ENCODE peak calls at places on chromosomes 12 and 14, in four cellular contexts. T is AG09309, D is mesothelial cell of epicardium, X is right lobe of liver. Q is an unnamed sample.

GRCh38 chr14:87111141-87111540 is 881.8 kb downstream of the GALC start:
- DNase-seq in D (no peak), X (no peak), T (no peak), Q (no peak)

GRCh38 chr12:96907681-96908163 is 665 bp downstream of the NEDD1 start:
- DNase-seq in X (no peak), T (no peak), D (no peak), Q (no peak)

GRCh38 chr14:92160619-92161018 is 38.9 kb downstream of the CPSF2 start:
- DNase-seq in D (no peak), T (peak), X (no peak), Q (no peak)

GRCh38 chr12:49675137-49675536 is 32.1 kb downstream of the FMNL3 start:
- DNase-seq in T (no peak), D (no peak), X (no peak), Q (no peak)

GRCh38 chr12:122423258-122424165 is 1.0 kb upstream of the CLIP1 start:
- DNase-seq in X (no peak), D (no peak), T (no peak), Q (no peak)

GRCh38 chr12:47770086-47770726 is 2.8 kb upstream of the SLC48A1 start:
- DNase-seq in X (no peak), T (no peak), D (no peak), Q (no peak)

GRCh38 chr14:101119830-101120571 is 216.5 kb upstream of the RTL1 start:
- DNase-seq in T (no peak), X (no peak), D (no peak), Q (no peak)

GRCh38 chr12:60257063-60257462 is 661.2 kb downstream of the SLC16A7 start:
- DNase-seq in X (no peak), T (peak), D (no peak), Q (no peak)

GRCh38 chr12:2052861-2053674 is at the start of gene CACNA1C:
- DNase-seq in X (no peak), D (peak), T (no peak), Q (no peak)

DNA sequence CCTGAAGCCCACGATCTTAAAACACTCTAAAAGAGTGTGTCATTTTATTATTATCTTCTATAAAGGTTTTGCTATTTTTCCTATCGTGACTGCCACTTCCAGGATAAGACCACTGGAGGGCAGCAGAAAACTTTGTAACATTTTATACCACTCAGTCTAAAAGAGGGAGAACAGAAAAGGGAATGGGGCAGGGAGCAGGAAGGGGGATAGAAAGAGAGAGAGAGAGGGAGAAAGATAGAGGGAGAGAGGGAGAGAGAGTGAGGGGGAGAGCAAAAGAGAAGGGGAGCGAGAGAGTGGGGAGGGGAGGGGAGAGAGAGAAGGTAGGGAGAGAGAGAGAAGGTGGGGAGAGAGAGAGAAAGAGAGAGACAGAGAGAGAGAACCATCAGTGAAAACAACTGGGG is 2.0 kb upstream of the ART4 start:
- DNase-seq in T (no peak), D (no peak), X (no peak), Q (no peak)
- TF ChIP-seq CTCF in T (peak), D (peak), X (peak), Q (peak)

DNA sequence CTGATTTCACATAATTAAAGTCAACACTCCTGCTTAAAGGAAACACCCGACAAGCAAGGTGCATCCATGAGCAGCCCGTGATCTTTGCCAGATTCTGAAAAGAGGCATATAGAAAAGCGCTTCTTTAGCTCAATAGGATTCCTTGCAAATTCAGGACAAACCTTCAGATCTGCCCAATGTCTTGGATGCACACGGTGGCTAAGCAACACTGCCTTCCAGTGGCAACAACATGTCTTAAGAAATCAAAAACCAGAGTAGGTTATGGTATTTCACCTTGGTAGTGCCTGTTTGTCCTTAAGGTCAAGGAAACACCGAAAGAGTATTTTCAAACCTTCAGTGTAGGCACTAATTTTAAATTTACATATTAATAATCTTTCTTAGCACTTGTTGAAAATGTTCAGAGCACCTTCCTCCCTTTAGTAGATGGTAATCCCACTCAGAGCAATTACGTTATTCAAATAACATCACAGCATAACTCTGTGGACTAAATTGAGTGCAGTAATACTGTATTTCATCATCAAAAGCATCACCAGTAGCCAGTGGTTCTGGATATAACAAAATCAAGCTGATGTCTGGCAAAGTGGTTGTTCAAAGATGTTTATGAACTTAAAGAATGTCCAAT is 58.0 kb upstream of the CDKN3 start:
- DNase-seq in D (no peak), T (peak), X (no peak), Q (no peak)
- TF ChIP-seq CTCF in D (peak), T (peak), X (peak), Q (peak)

DNA sequence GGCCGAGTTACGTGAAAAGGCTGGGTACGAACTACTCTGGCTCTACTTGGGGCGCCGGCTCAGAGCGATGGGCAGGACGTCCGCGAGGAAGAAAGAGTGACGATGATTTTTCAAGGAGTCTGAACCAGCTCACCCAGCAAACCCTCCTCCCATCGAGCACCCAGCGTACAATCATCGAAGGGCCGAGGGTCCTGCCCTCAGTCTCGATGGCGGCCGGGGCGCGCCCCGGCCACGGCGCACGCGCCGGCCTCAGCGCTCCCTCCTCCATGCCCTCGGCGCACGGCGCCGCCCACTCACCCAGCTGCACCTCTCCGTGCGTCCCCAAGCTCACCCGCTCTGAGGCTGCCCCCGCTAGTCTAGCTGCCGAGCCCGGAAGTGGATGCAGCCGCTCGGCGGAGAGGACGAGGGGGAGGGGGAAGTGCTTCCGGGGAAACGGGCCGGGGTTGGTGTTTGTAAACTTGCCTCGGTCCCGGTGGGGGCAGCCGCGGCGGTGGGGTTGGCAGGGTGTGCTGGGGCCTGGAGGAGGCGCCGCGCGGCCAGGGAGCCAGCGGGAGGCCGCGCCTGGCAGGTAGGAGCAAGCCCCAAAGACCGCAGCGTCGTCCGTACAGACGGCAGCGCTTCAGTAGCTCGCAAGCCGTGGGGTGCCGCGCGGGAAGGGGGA is at the start of the genes CSAD and ZNF740:
- DNase-seq in D (peak), X (peak), T (peak), Q (peak)
- TF ChIP-seq CTCF in D (no peak), X (no peak), T (no peak), Q (no peak)

GRCh38 chr12:108516511-108517275 is 1.6 kb downstream of the FICD start:
- DNase-seq in D (no peak), X (no peak), T (no peak), Q (no peak)
- TF ChIP-seq CTCF in D (no peak), X (no peak), T (no peak), Q (peak)

GRCh38 chr14:22151091-22151490 is 437.9 kb downstream of the DAD1 start:
- DNase-seq in T (no peak), D (no peak), X (no peak), Q (no peak)

GRCh38 chr14:22152901-22153300 is 436.1 kb downstream of the DAD1 start:
- DNase-seq in D (no peak), T (no peak), X (no peak), Q (no peak)

GRCh38 chr14:22143360-22143759 is 445.7 kb downstream of the DAD1 start:
- DNase-seq in D (no peak), X (no peak), T (no peak), Q (no peak)

GRCh38 chr14:22152161-22152870 is 436.7 kb downstream of the DAD1 start:
- DNase-seq in D (no peak), X (no peak), T (no peak), Q (no peak)

DNA sequence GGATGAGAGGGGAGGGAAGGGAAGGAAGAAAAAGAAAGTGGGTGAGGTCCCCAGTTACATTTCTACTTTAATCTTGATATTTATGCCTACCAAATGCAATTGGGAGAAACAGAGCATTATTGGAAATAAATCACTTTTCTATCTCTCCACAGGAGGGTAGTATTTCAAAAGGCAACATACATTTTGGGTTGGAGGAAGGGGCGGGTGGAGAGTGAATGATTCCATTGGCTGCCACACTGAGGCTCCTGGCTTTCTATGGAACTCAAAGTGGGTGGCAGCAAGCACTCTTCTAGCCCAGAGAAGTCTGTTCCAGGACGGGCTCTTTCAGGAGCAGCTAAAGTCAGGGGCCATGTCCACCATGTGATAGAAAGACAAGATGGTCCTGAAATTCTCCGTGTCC is 441.3 kb downstream of the DAD1 start:
- DNase-seq in X (no peak), T (no peak), D (no peak), Q (no peak)
- TF ChIP-seq CTCF in X (no peak), T (no peak), D (no peak), Q (peak)

DNA sequence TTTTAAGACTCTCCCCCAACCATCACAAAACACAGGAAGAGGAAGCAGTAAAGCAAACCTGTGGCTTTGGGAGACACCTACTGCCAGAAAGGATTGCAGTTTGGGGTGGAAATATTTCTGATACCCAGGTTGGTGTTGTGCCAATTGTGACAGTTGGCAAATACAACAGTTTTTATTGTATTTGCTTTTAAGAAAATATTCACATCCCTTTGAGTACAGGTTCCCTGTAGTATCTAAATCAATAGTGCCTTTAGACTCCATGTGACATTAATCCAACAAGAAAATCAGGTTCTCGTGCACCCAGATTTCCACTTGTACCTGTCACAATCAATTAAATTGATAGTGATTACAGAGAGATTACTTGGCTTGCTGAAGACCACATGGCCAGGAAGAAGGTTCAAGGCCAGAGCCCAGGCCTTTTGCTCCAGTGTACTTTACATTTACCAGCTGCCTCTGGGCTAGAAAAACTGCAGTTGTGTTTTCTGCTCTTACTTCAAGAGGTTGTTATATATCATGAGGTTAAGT is 361.2 kb downstream of the ATP23 start:
- DNase-seq in T (no peak), D (no peak), X (no peak), Q (no peak)
- TF ChIP-seq CTCF in T (no peak), D (no peak), X (peak), Q (peak)

GRCh38 chr14:31678421-31679249 is 117.4 kb downstream of the NUBPL start:
- DNase-seq in X (no peak), T (no peak), D (no peak), Q (no peak)

GRCh38 chr14:31682768-31683167 is 121.6 kb downstream of the NUBPL start:
- DNase-seq in T (no peak), X (no peak), D (no peak), Q (no peak)

GRCh38 chr14:31672709-31673108 is 111.5 kb downstream of the NUBPL start:
- DNase-seq in T (no peak), D (no peak), X (no peak), Q (no peak)

GRCh38 chr14:31677052-31677451 is 115.8 kb downstream of the NUBPL start:
- DNase-seq in X (no peak), D (no peak), T (no peak), Q (no peak)

DNA sequence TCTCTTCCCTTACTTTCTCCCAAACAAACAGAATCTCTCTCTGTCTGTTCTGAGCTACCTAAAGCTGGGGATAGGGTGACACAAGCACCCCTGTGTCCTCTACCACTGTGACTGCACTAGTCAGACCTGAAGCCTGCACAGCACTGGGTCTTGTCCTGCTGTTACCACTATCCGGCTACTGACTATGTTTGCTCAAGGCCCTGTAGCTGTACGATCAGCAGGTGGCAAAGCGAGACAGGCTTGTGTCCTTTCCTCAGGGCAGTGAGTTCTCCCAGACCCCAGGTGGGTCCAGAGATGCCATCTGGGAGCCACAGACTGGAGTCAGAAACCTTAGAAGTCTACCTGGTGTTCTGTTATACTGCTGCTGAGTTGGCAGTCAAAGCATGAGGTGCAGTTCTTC is 116.4 kb downstream of the NUBPL start:
- DNase-seq in T (no peak), D (no peak), X (no peak), Q (no peak)
- TF ChIP-seq CTCF in T (no peak), D (no peak), X (no peak), Q (no peak)